ENCODE peak calls at places on chromosomes 12 and 14, in eight cellular contexts. Y is NCI-H748 treated with DMSO at 0.1 percent for 48 hours; B is CD8-positive, alpha-beta T cell; I is heart left ventricle; S is GM12865; L is GM20000; F is left ventricle myocardium inferior; H is NAMALWA. G is an unnamed sample.

GRCh38 chr12:124307556-124307825 is 12.6 kb downstream of the RFLNA start:
- DNase-seq in Y (no peak), B (no peak), I (no peak), S (no peak), L (no peak), F (no peak), H (no peak), G (no peak)

GRCh38 chr12:86724716-86725115 is 468.5 kb upstream of the MGAT4C start:
- DNase-seq in Y (no peak), B (no peak), I (no peak), S (no peak), L (no peak), F (no peak), H (no peak), G (no peak)

GRCh38 chr12:93127582-93128331 is 198.7 kb upstream of the EEA1 start:
- DNase-seq in Y (no peak), B (no peak), I (peak; percentile 89), S (no peak), L (no peak), F (peak; percentile 78), H (no peak), G (peak; percentile 53)

GRCh38 chr12:3122841-3123678 is 45.9 kb downstream of the TSPAN9 start:
- DNase-seq in Y (no peak), B (no peak), I (peak; percentile 75), S (no peak), L (no peak), F (peak; percentile 65), H (no peak), G (no peak)

GRCh38 chr12:75585309-75585708 is 73.9 kb upstream of the KRR1 start:
- DNase-seq in Y (no peak), B (no peak), I (no peak), S (no peak), L (no peak), F (no peak), H (no peak), G (no peak)

GRCh38 chr12:24574538-24574937 is 374.4 kb downstream of the BCAT1 start:
- DNase-seq in Y (no peak), B (no peak), I (no peak), S (no peak), L (no peak), F (no peak), H (no peak), G (no peak)

GRCh38 chr12:7642876-7643309 is 22.8 kb downstream of the APOBEC1 start:
- DNase-seq in Y (no peak), B (no peak), I (no peak), S (peak; percentile 53), L (no peak), F (no peak), H (peak; percentile 82), G (peak; percentile 58)

GRCh38 chr12:104750061-104750460 is 208.0 kb downstream of the SLC41A2 start:
- DNase-seq in Y (no peak), B (no peak), I (no peak), S (peak; percentile 63), L (peak; percentile 36), F (no peak), H (peak; percentile 16), G (no peak)

GRCh38 chr14:92252291-92252690 is 70.7 kb upstream of the SLC24A4 start:
- DNase-seq in Y (peak; percentile 17), B (no peak), I (no peak), S (no peak), L (no peak), F (no peak), H (no peak), G (no peak)